ENCODE peak calls at places on chromosome 18, in five cellular contexts. M is small intestine, R is mucosa of descending colon, Y is astrocyte, W is right cardiac atrium. D is an unnamed sample.

GRCh38 chr18:63488160-63488559 is 11.4 kb downstream of the SERPINB5 start:
- DNase-seq in M (no peak), R (no peak), Y (no peak), W (no peak), D (no peak)

GRCh38 chr18:59516356-59517155 is 157.5 kb upstream of the LMAN1 start:
- DNase-seq in M (peak), R (no peak), Y (peak), W (peak), D (peak)

GRCh38 chr18:11052800-11053199 is 96.6 kb downstream of the PIEZO2 start:
- DNase-seq in M (no peak), R (no peak), Y (peak), W (no peak), D (peak)

GRCh38 chr18:52685316-52685715 is 345.3 kb downstream of the DCC start:
- DNase-seq in M (no peak), R (no peak), Y (no peak), W (no peak), D (no peak)

GRCh38 chr18:51623653-51624052 is 426.2 kb upstream of the MEX3C start:
- DNase-seq in M (no peak), R (no peak), Y (no peak), W (no peak), D (peak)

GRCh38 chr18:36132756-36133155 is 3.1 kb downstream of the ELP2 start:
- DNase-seq in M (no peak), R (no peak), Y (no peak), W (no peak), D (no peak)

GRCh38 chr18:50869150-50869549 is 9.8 kb upstream of the ME2 start:
- DNase-seq in M (no peak), R (no peak), Y (no peak), W (no peak), D (no peak)

GRCh38 chr18:48541026-48541746 is 2.4 kb downstream of the CTIF start:
- DNase-seq in M (peak), R (peak), Y (peak), W (peak), D (peak)

GRCh38 chr18:80068571-80069272 is 34.5 kb downstream of the RBFA start:
- DNase-seq in M (no peak), R (no peak), Y (no peak), W (no peak), D (no peak)

DNA sequence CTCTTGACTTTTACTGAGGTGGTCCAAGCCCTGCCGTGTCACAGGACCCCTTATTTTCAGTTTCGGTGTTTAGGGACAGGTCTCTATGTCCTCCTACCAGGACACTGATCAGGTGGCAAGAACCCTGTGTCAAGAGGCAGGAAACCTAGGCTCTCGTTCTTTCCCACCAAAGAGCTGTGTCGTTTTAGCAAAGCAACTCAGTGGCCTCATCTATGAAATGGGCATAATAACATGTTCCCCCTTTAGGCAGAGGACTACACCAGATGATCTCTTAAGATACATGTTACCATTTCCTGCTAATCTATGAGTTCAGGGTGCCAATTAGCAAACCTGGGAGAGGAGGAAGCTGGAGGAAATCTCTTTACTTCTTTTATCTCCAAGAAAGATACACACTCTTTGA is 1.9 kb downstream of the RAB31 start:
- DNase-seq in M (no peak), R (no peak), Y (no peak), W (no peak), D (no peak)
- H3K4me3 ChIP-seq in M (no peak), R (no peak), Y (peak), W (no peak), D (peak)

GRCh38 chr18:4007846-4008245 is 447.3 kb downstream of the DLGAP1 start:
- DNase-seq in M (no peak), R (no peak), Y (no peak), W (no peak), D (no peak)

GRCh38 chr18:3998698-3999333 is 456.3 kb downstream of the DLGAP1 start:
- DNase-seq in M (peak), R (no peak), Y (peak), W (no peak), D (peak)

GRCh38 chr18:4004176-4004829 is 450.8 kb downstream of the DLGAP1 start:
- DNase-seq in M (no peak), R (no peak), Y (peak), W (no peak), D (no peak)
- H3K4me3 ChIP-seq in M (no peak), R (no peak), Y (no peak), W (no peak), D (no peak)

DNA sequence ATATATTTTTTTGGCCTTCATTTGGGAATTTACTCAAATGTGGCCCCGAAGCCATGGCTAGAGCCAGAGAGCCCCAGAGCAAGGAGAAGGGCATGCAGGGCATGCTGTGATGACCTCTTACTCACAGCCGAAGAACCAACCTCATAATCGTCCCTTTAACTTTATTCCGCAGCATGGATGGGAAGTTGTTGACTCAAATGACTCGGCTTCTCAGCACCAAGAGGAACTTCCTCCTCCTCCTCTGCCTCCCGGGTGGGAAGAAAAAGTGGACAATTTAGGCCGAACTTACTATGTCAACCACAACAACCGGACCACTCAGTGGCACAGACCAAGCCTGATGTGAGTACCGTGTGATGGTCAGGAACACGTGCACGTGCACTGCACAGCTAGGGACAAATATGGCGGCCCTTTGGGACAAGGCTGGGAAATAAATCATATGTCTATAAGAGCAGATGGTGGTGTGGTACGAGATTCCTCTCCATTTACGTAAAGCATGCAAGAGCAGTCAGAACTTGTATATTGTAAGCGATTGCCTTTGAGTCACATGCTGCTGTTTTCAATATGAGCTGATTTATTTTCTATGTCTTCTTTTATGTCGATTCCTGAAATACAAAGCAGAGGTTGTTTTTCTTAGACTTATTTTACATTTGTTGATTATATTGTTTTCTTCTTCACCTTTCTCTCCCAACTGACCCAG is 280.9 kb downstream of the NEDD4L start:
- DNase-seq in M (no peak), R (no peak), Y (no peak), W (no peak), D (no peak)
- H3K4me3 ChIP-seq in M (no peak), R (no peak), Y (no peak), W (no peak), D (no peak)

GRCh38 chr18:67216846-67217245 is 299.7 kb downstream of the DSEL start:
- DNase-seq in M (no peak), R (no peak), Y (peak), W (no peak), D (peak)

GRCh38 chr18:67211646-67212045 is 304.9 kb downstream of the DSEL start:
- DNase-seq in M (no peak), R (no peak), Y (peak), W (no peak), D (no peak)

GRCh38 chr18:67218556-67218955 is 298.0 kb downstream of the DSEL start:
- DNase-seq in M (no peak), R (no peak), Y (no peak), W (no peak), D (no peak)

GRCh38 chr18:67217551-67218166 is 298.9 kb downstream of the DSEL start:
- DNase-seq in M (peak), R (no peak), Y (peak), W (no peak), D (peak)

DNA sequence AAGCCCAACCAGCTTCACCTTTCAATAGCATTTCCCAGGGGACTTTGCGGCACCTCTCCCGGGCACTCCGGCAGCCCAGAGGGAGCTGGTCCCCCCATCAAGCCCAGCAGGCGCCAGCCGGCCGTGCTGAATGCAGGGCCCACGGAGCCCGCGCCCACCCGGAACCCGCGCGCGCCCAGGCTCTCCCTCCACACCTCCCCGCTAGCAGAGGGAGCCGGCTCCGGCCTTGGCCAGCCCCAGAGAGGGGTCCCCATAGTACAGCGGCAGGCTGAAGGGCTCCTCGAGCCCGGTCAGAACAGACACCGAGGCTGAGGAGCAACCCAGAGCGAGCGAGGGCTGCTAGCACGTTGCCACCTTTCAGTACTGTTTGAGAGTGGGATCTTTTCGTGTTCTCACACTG is 300.8 kb downstream of the DSEL start:
- DNase-seq in M (no peak), R (peak), Y (no peak), W (peak), D (no peak)
- H3K4me3 ChIP-seq in M (no peak), R (no peak), Y (no peak), W (no peak), D (no peak)

D was measured in fibroblast of pulmonary artery.